ENCODE peak calls at places on chromosomes 13 and 19, in six cellular contexts. M is fibroblast of lung; L is T-cell; G is activated naive CD4-positive, alpha-beta T cell treated with anti-CD3 and anti-CD28 coated beads for 36 hours; C is fibroblast of pulmonary artery; Z is SHP77. T is an unnamed sample.

GRCh38 chr19:28169168-28169862 is 1043.6 kb downstream of the UQCRFS1 start:
- DNase-seq in L (no peak), G (no peak), M (no peak), C (no peak), Z (no peak), T (no peak)

GRCh38 chr19:55088543-55089265 is 13.0 kb downstream of the EPS8L1 start:
- DNase-seq in M (peak; percentile 61), C (peak; percentile 66), Z (peak; percentile 73), L (peak; percentile 72), G (peak; percentile 86), T (peak; percentile 71)

GRCh38 chr13:28117689-28118377 is 17.5 kb upstream of the FLT3 start:
- DNase-seq in G (no peak), M (peak; percentile 10), C (peak; percentile 60), Z (no peak), L (no peak), T (no peak)

GRCh38 chr19:17420267-17420924 is 549 bp downstream of the MVB12A start:
- DNase-seq in M (no peak), G (peak; percentile 52), L (peak; percentile 19), Z (peak; percentile 26), C (no peak), T (no peak)

GRCh38 chr13:47110141-47110540 is 213.3 kb upstream of the HTR2A start:
- DNase-seq in M (no peak), Z (no peak), G (no peak), L (no peak), C (no peak), T (no peak)

GRCh38 chr13:19050901-19051300 is 130.7 kb downstream of the TUBA3C start:
- DNase-seq in M (no peak), C (no peak), Z (no peak), L (no peak), G (no peak), T (no peak)

GRCh38 chr19:19651076-19651475 is 7.6 kb upstream of the GMIP start:
- DNase-seq in M (no peak), G (no peak), Z (no peak), L (no peak), C (no peak), T (no peak)

GRCh38 chr19:5585461-5586299 is 17.9 kb upstream of the TINCR start:
- DNase-seq in M (no peak), L (peak; percentile 47), C (no peak), G (peak; percentile 85), Z (no peak), T (no peak)

GRCh38 chr19:3719868-3720532 is 11.8 kb downstream of the TJP3 start:
- DNase-seq in L (no peak), C (no peak), M (no peak), G (no peak), Z (no peak), T (no peak)

GRCh38 chr19:41695745-41696144 is 7.7 kb upstream of the CEACAM7 start:
- DNase-seq in L (no peak), Z (no peak), C (no peak), M (no peak), G (no peak), T (no peak)

GRCh38 chr19:56314018-56314583 is 538 bp downstream of the ZSCAN5A start:
- DNase-seq in C (no peak), Z (peak; percentile 34), L (no peak), G (no peak), M (no peak), T (no peak)

GRCh38 chr19:37333457-37333856 is 37.4 kb upstream of the ZNF527 start:
- DNase-seq in C (peak; percentile 41), Z (no peak), L (no peak), M (no peak), G (no peak), T (no peak)

GRCh38 chr13:83325454-83325853 is 556.8 kb downstream of the SLITRK1 start:
- DNase-seq in Z (no peak), G (no peak), L (no peak), C (peak; percentile 54), M (peak; percentile 56), T (no peak)